ENCODE peak calls at places on chromosomes 5 and 9, in eight cellular contexts. One of them, this sample, is unnamed.

GRCh38 chr5:91651704-91652103 is 268.6 kb upstream of the ARRDC3 start:
- DNase-seq in dorsolateral prefrontal cortex: no peak
- DNase-seq in fibroblast of mammary gland: peak
- DNase-seq in PC-3: peak
- DNase-seq in left ventricle myocardium inferior: no peak
- DNase-seq in glutamatergic neuron: no peak
- DNase-seq in A673: no peak
- DNase-seq in Peyer's patch: no peak
- DNase-seq in this sample: no peak

GRCh38 chr5:54175-54730 is 37.7 kb upstream of the PLEKHG4B start:
- DNase-seq in dorsolateral prefrontal cortex: no peak
- DNase-seq in fibroblast of mammary gland: no peak
- DNase-seq in PC-3: no peak
- DNase-seq in left ventricle myocardium inferior: no peak
- DNase-seq in glutamatergic neuron: no peak
- DNase-seq in A673: no peak
- DNase-seq in Peyer's patch: no peak
- DNase-seq in this sample: peak

GRCh38 chr5:69312459-69313160 is 20.0 kb downstream of the CCDC125 start:
- DNase-seq in dorsolateral prefrontal cortex: no peak
- DNase-seq in fibroblast of mammary gland: no peak
- DNase-seq in PC-3: no peak
- DNase-seq in left ventricle myocardium inferior: no peak
- DNase-seq in glutamatergic neuron: no peak
- DNase-seq in A673: no peak
- DNase-seq in Peyer's patch: no peak
- DNase-seq in this sample: no peak

GRCh38 chr9:77843088-77843985 is 188.3 kb downstream of the GNAQ start:
- DNase-seq in dorsolateral prefrontal cortex: no peak
- DNase-seq in fibroblast of mammary gland: no peak
- DNase-seq in PC-3: no peak
- DNase-seq in left ventricle myocardium inferior: no peak
- DNase-seq in glutamatergic neuron: no peak
- DNase-seq in A673: no peak
- DNase-seq in Peyer's patch: no peak
- DNase-seq in this sample: no peak

GRCh38 chr5:25754895-25755294 is 1110.1 kb upstream of the CDH10 start:
- DNase-seq in dorsolateral prefrontal cortex: no peak
- DNase-seq in fibroblast of mammary gland: peak
- DNase-seq in PC-3: peak
- DNase-seq in left ventricle myocardium inferior: no peak
- DNase-seq in glutamatergic neuron: no peak
- DNase-seq in A673: peak
- DNase-seq in Peyer's patch: no peak
- DNase-seq in this sample: no peak

GRCh38 chr9:11946521-11946920 is 746.7 kb upstream of the TYRP1 start:
- DNase-seq in dorsolateral prefrontal cortex: no peak
- DNase-seq in fibroblast of mammary gland: peak
- DNase-seq in PC-3: no peak
- DNase-seq in left ventricle myocardium inferior: no peak
- DNase-seq in glutamatergic neuron: no peak
- DNase-seq in A673: no peak
- DNase-seq in Peyer's patch: no peak
- DNase-seq in this sample: no peak

GRCh38 chr5:151745071-151745705 is 13.2 kb downstream of the ATOX1 start:
- DNase-seq in dorsolateral prefrontal cortex: peak
- DNase-seq in fibroblast of mammary gland: peak
- DNase-seq in PC-3: peak
- DNase-seq in left ventricle myocardium inferior: peak
- DNase-seq in glutamatergic neuron: no peak
- DNase-seq in A673: no peak
- DNase-seq in Peyer's patch: no peak
- DNase-seq in this sample: no peak

GRCh38 chr5:85703296-85703695 is 914.4 kb upstream of the COX7C start:
- DNase-seq in dorsolateral prefrontal cortex: no peak
- DNase-seq in fibroblast of mammary gland: no peak
- DNase-seq in PC-3: no peak
- DNase-seq in left ventricle myocardium inferior: no peak
- DNase-seq in glutamatergic neuron: no peak
- DNase-seq in A673: no peak
- DNase-seq in Peyer's patch: no peak
- DNase-seq in this sample: no peak

GRCh38 chr9:113609562-113610318 is 146.2 kb downstream of the RGS3 start:
- DNase-seq in dorsolateral prefrontal cortex: peak
- DNase-seq in fibroblast of mammary gland: peak
- DNase-seq in PC-3: no peak
- DNase-seq in left ventricle myocardium inferior: peak
- DNase-seq in glutamatergic neuron: no peak
- DNase-seq in A673: no peak
- DNase-seq in Peyer's patch: peak
- DNase-seq in this sample: peak

GRCh38 chr5:80302636-80303035 is 17.2 kb upstream of the SPZ1 start:
- DNase-seq in dorsolateral prefrontal cortex: no peak
- DNase-seq in fibroblast of mammary gland: no peak
- DNase-seq in PC-3: no peak
- DNase-seq in left ventricle myocardium inferior: no peak
- DNase-seq in glutamatergic neuron: no peak
- DNase-seq in A673: no peak
- DNase-seq in Peyer's patch: no peak
- DNase-seq in this sample: no peak

GRCh38 chr5:32814620-32815019 is 103.5 kb downstream of the NPR3 start:
- DNase-seq in dorsolateral prefrontal cortex: no peak
- DNase-seq in fibroblast of mammary gland: peak
- DNase-seq in PC-3: peak
- DNase-seq in left ventricle myocardium inferior: no peak
- DNase-seq in glutamatergic neuron: no peak
- DNase-seq in A673: no peak
- DNase-seq in Peyer's patch: no peak
- DNase-seq in this sample: no peak

GRCh38 chr5:138611295-138612220 is 36.4 kb upstream of the HSPA9 start:
- DNase-seq in dorsolateral prefrontal cortex: no peak
- DNase-seq in fibroblast of mammary gland: no peak
- DNase-seq in PC-3: no peak
- DNase-seq in left ventricle myocardium inferior: no peak
- DNase-seq in glutamatergic neuron: peak
- DNase-seq in A673: peak
- DNase-seq in Peyer's patch: no peak
- DNase-seq in this sample: no peak

GRCh38 chr9:135711411-135711810 is 9.4 kb downstream of the KCNT1 start:
- DNase-seq in dorsolateral prefrontal cortex: no peak
- DNase-seq in fibroblast of mammary gland: no peak
- DNase-seq in PC-3: no peak
- DNase-seq in left ventricle myocardium inferior: no peak
- DNase-seq in glutamatergic neuron: no peak
- DNase-seq in A673: no peak
- DNase-seq in Peyer's patch: no peak
- DNase-seq in this sample: no peak

DNA sequence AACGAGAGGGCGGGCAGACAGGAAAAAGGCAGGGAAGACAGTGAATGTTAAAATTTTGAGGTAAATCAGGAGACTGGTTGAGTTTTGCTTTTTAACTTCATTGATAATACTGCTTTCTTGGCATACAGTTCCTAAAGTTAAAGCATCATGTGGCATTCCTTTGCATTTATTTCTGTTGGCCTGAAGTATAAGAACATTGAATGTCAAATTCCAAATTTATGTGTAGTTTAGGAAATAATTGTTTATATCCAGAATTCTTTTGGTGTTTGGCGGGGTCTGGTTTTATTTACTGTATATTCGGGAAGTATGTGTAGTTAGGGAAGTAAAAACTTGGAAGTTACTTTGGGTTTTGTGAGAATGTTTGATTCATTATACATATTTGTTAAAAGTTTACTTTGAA is 83.1 kb downstream of the PTPDC1 start:
- DNase-seq in dorsolateral prefrontal cortex: no peak
- DNase-seq in fibroblast of mammary gland: no peak
- DNase-seq in PC-3: no peak
- DNase-seq in left ventricle myocardium inferior: no peak
- DNase-seq in glutamatergic neuron: no peak
- DNase-seq in A673: no peak
- DNase-seq in Peyer's patch: no peak
- DNase-seq in this sample: no peak
- TF ChIP-seq CTCF in dorsolateral prefrontal cortex: no peak
- TF ChIP-seq CTCF in fibroblast of mammary gland: no peak
- TF ChIP-seq CTCF in PC-3: no peak
- TF ChIP-seq CTCF in left ventricle myocardium inferior: no peak
- TF ChIP-seq CTCF in glutamatergic neuron: no peak
- TF ChIP-seq CTCF in A673: no peak
- TF ChIP-seq CTCF in Peyer's patch: no peak
- TF ChIP-seq CTCF in this sample: no peak

GRCh38 chr5:115033861-115034260 is 135.8 kb downstream of the TRIM36 start:
- DNase-seq in dorsolateral prefrontal cortex: peak
- DNase-seq in fibroblast of mammary gland: peak
- DNase-seq in PC-3: no peak
- DNase-seq in left ventricle myocardium inferior: no peak
- DNase-seq in glutamatergic neuron: peak
- DNase-seq in A673: peak
- DNase-seq in Peyer's patch: no peak
- DNase-seq in this sample: no peak

GRCh38 chr5:115024922-115025321 is 144.8 kb downstream of the TRIM36 start:
- DNase-seq in dorsolateral prefrontal cortex: no peak
- DNase-seq in fibroblast of mammary gland: no peak
- DNase-seq in PC-3: no peak
- DNase-seq in left ventricle myocardium inferior: no peak
- DNase-seq in glutamatergic neuron: no peak
- DNase-seq in A673: no peak
- DNase-seq in Peyer's patch: no peak
- DNase-seq in this sample: no peak

DNA sequence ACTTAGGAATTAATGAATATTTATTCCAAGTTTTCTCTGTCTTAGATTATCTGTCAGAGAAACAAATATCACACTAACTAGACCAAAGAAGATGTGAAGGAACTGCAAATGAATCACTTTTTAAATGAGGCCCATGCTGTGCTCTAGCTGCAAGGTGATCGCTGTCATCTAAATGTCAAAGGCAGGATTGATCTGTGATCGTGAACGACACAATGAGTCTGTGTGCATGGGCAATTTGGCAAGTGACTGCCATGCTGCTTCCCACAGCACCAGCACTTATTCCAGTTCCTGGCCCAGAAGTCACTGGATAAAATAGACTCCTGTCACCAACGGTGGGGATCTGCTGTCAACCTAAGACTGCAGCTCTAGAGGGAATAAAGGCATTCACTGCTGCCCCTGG is 141.2 kb downstream of the TRIM36 start:
- DNase-seq in dorsolateral prefrontal cortex: no peak
- DNase-seq in fibroblast of mammary gland: no peak
- DNase-seq in PC-3: no peak
- DNase-seq in left ventricle myocardium inferior: no peak
- DNase-seq in glutamatergic neuron: no peak
- DNase-seq in A673: no peak
- DNase-seq in Peyer's patch: no peak
- DNase-seq in this sample: no peak
- TF ChIP-seq CTCF in dorsolateral prefrontal cortex: no peak
- TF ChIP-seq CTCF in fibroblast of mammary gland: no peak
- TF ChIP-seq CTCF in PC-3: no peak
- TF ChIP-seq CTCF in left ventricle myocardium inferior: no peak
- TF ChIP-seq CTCF in glutamatergic neuron: no peak
- TF ChIP-seq CTCF in A673: no peak
- TF ChIP-seq CTCF in Peyer's patch: no peak
- TF ChIP-seq CTCF in this sample: no peak

GRCh38 chr9:104264431-104264830 is 170.3 kb downstream of the SMC2 start:
- DNase-seq in dorsolateral prefrontal cortex: no peak
- DNase-seq in fibroblast of mammary gland: no peak
- DNase-seq in PC-3: no peak
- DNase-seq in left ventricle myocardium inferior: no peak
- DNase-seq in glutamatergic neuron: no peak
- DNase-seq in A673: no peak
- DNase-seq in Peyer's patch: no peak
- DNase-seq in this sample: no peak
- TF ChIP-seq CTCF in dorsolateral prefrontal cortex: no peak
- TF ChIP-seq CTCF in fibroblast of mammary gland: no peak
- TF ChIP-seq CTCF in PC-3: no peak
- TF ChIP-seq CTCF in left ventricle myocardium inferior: no peak
- TF ChIP-seq CTCF in glutamatergic neuron: no peak
- TF ChIP-seq CTCF in A673: no peak
- TF ChIP-seq CTCF in Peyer's patch: no peak
- TF ChIP-seq CTCF in this sample: no peak

GRCh38 chr5:175873090-175873454 is 1.7 kb downstream of the CPLX2 start:
- DNase-seq in dorsolateral prefrontal cortex: peak
- DNase-seq in fibroblast of mammary gland: no peak
- DNase-seq in PC-3: no peak
- DNase-seq in left ventricle myocardium inferior: no peak
- DNase-seq in glutamatergic neuron: peak
- DNase-seq in A673: peak
- DNase-seq in Peyer's patch: no peak
- DNase-seq in this sample: no peak
- TF ChIP-seq CTCF in dorsolateral prefrontal cortex: no peak
- TF ChIP-seq CTCF in fibroblast of mammary gland: peak
- TF ChIP-seq CTCF in PC-3: peak
- TF ChIP-seq CTCF in left ventricle myocardium inferior: no peak
- TF ChIP-seq CTCF in glutamatergic neuron: peak
- TF ChIP-seq CTCF in A673: peak
- TF ChIP-seq CTCF in Peyer's patch: no peak
- TF ChIP-seq CTCF in this sample: no peak

GRCh38 chr9:36336511-36336910 is 63.6 kb downstream of the RNF38 start:
- DNase-seq in dorsolateral prefrontal cortex: no peak
- DNase-seq in fibroblast of mammary gland: peak
- DNase-seq in PC-3: no peak
- DNase-seq in left ventricle myocardium inferior: no peak
- DNase-seq in glutamatergic neuron: no peak
- DNase-seq in A673: no peak
- DNase-seq in Peyer's patch: no peak
- DNase-seq in this sample: no peak
- TF ChIP-seq CTCF in dorsolateral prefrontal cortex: no peak
- TF ChIP-seq CTCF in fibroblast of mammary gland: no peak
- TF ChIP-seq CTCF in PC-3: no peak
- TF ChIP-seq CTCF in left ventricle myocardium inferior: no peak
- TF ChIP-seq CTCF in glutamatergic neuron: no peak
- TF ChIP-seq CTCF in A673: no peak
- TF ChIP-seq CTCF in Peyer's patch: no peak
- TF ChIP-seq CTCF in this sample: no peak